ENCODE peak calls at places on chromosomes 16 and 17, in seven cellular contexts. One of them, this sample, is unnamed.
A peak's percentile ranks its signal among the peaks of the same experiment; 100 is the strongest.

GRCh38 chr16:10946308-10946707 is 1.9 kb downstream of the CLEC16A start:
- DNase-seq in GM04504: no peak
- DNase-seq in EH: peak; percentile 29
- DNase-seq in T-cell: no peak
- DNase-seq in head of caudate nucleus: no peak
- DNase-seq in testis: no peak
- DNase-seq in NCI-H345: no peak
- DNase-seq in this sample: no peak

GRCh38 chr17:82222816-82223215 is 6.0 kb upstream of the SLC16A3 start:
- DNase-seq in GM04504: no peak
- DNase-seq in EH: no peak
- DNase-seq in T-cell: no peak
- DNase-seq in head of caudate nucleus: no peak
- DNase-seq in testis: no peak
- DNase-seq in NCI-H345: no peak
- DNase-seq in this sample: no peak

GRCh38 chr17:78933959-78934568 is 8.9 kb upstream of the TIMP2 start:
- DNase-seq in GM04504: peak; percentile 99
- DNase-seq in EH: peak; percentile 99
- DNase-seq in T-cell: no peak
- DNase-seq in head of caudate nucleus: peak; percentile 78
- DNase-seq in testis: peak; percentile 94
- DNase-seq in NCI-H345: peak; percentile 84
- DNase-seq in this sample: peak; percentile 95

GRCh38 chr17:17258998-17259397 is 22.0 kb upstream of the FLCN start:
- DNase-seq in GM04504: no peak
- DNase-seq in EH: no peak
- DNase-seq in T-cell: no peak
- DNase-seq in head of caudate nucleus: peak; percentile 56
- DNase-seq in testis: no peak
- DNase-seq in NCI-H345: no peak
- DNase-seq in this sample: no peak

GRCh38 chr17:31533546-31534155 is 142.2 kb downstream of the RAB11FIP4 start:
- DNase-seq in GM04504: peak; percentile 52
- DNase-seq in EH: peak; percentile 83
- DNase-seq in T-cell: no peak
- DNase-seq in head of caudate nucleus: peak; percentile 75
- DNase-seq in testis: peak; percentile 54
- DNase-seq in NCI-H345: no peak
- DNase-seq in this sample: peak; percentile 57

GRCh38 chr17:65231662-65232335 is 94.6 kb downstream of the RGS9 start:
- DNase-seq in GM04504: peak; percentile 84
- DNase-seq in EH: peak; percentile 95
- DNase-seq in T-cell: peak; percentile 28
- DNase-seq in head of caudate nucleus: peak; percentile 41
- DNase-seq in testis: peak; percentile 46
- DNase-seq in NCI-H345: peak; percentile 77
- DNase-seq in this sample: peak; percentile 82

GRCh38 chr16:86046026-86046713 is 147.2 kb downstream of the IRF8 start:
- DNase-seq in GM04504: no peak
- DNase-seq in EH: no peak
- DNase-seq in T-cell: no peak
- DNase-seq in head of caudate nucleus: no peak
- DNase-seq in testis: no peak
- DNase-seq in NCI-H345: no peak
- DNase-seq in this sample: no peak

GRCh38 chr16:49460786-49461470 is 87.3 kb downstream of the C16orf78 start:
- DNase-seq in GM04504: no peak
- DNase-seq in EH: no peak
- DNase-seq in T-cell: no peak
- DNase-seq in head of caudate nucleus: no peak
- DNase-seq in testis: no peak
- DNase-seq in NCI-H345: no peak
- DNase-seq in this sample: no peak

GRCh38 chr17:8421571-8421970 is 14.1 kb upstream of the NDEL1 start:
- DNase-seq in GM04504: no peak
- DNase-seq in EH: no peak
- DNase-seq in T-cell: no peak
- DNase-seq in head of caudate nucleus: no peak
- DNase-seq in testis: no peak
- DNase-seq in NCI-H345: no peak
- DNase-seq in this sample: no peak

GRCh38 chr17:12648498-12648897 is 17.2 kb upstream of the MYOCD start:
- DNase-seq in GM04504: no peak
- DNase-seq in EH: no peak
- DNase-seq in T-cell: no peak
- DNase-seq in head of caudate nucleus: no peak
- DNase-seq in testis: no peak
- DNase-seq in NCI-H345: no peak
- DNase-seq in this sample: no peak

GRCh38 chr17:4948997-4949320 is 629 bp upstream of the PFN1 start:
- DNase-seq in GM04504: peak; percentile 84
- DNase-seq in EH: peak; percentile 92
- DNase-seq in T-cell: peak; percentile 69
- DNase-seq in head of caudate nucleus: peak; percentile 82
- DNase-seq in testis: peak; percentile 76
- DNase-seq in NCI-H345: peak; percentile 86
- DNase-seq in this sample: peak; percentile 77

GRCh38 chr17:83194189-83194565 is 114.8 kb downstream of the METRNL start:
- DNase-seq in GM04504: no peak
- DNase-seq in EH: no peak
- DNase-seq in T-cell: no peak
- DNase-seq in head of caudate nucleus: peak; percentile 12
- DNase-seq in testis: peak; percentile 13
- DNase-seq in NCI-H345: no peak
- DNase-seq in this sample: no peak

This sample was measured in T1000.